ENCODE peak calls at places on chromosomes 12 and 14, in four cellular contexts. One of them, this sample, is unnamed.

GRCh38 chr12:54680374-54680773 is 32.2 kb upstream of the DCD start:
- DNase-seq in GM06990: no peak
- DNase-seq in upper lobe of right lung: no peak
- DNase-seq in EH: peak; percentile 11
- DNase-seq in this sample: no peak

GRCh38 chr12:51323966-51324895 is at the start of gene BIN2:
- DNase-seq in GM06990: peak; percentile 91
- DNase-seq in upper lobe of right lung: peak; percentile 87
- DNase-seq in EH: no peak
- DNase-seq in this sample: no peak

GRCh38 chr12:106149096-106149784 is 10.5 kb upstream of the NUAK1 start:
- DNase-seq in GM06990: no peak
- DNase-seq in upper lobe of right lung: no peak
- DNase-seq in EH: peak; percentile 42
- DNase-seq in this sample: no peak

GRCh38 chr12:3042394-3042793 is 34.8 kb upstream of the TSPAN9 start:
- DNase-seq in GM06990: no peak
- DNase-seq in upper lobe of right lung: no peak
- DNase-seq in EH: no peak
- DNase-seq in this sample: no peak

GRCh38 chr12:121799175-121799841 is 4.5 kb upstream of the SETD1B start:
- DNase-seq in GM06990: no peak
- DNase-seq in upper lobe of right lung: peak; percentile 84
- DNase-seq in EH: peak; percentile 93
- DNase-seq in this sample: peak; percentile 86

GRCh38 chr14:105089746-105090492 is 24.7 kb upstream of the GPR132 start:
- DNase-seq in GM06990: no peak
- DNase-seq in upper lobe of right lung: peak; percentile 64
- DNase-seq in EH: no peak
- DNase-seq in this sample: no peak

GRCh38 chr14:89750206-89750867 is 204.2 kb downstream of the EFCAB11 start:
- DNase-seq in GM06990: no peak
- DNase-seq in upper lobe of right lung: no peak
- DNase-seq in EH: no peak
- DNase-seq in this sample: no peak

GRCh38 chr12:42240131-42240750 is 2.2 kb upstream of the YAF2 start:
- DNase-seq in GM06990: no peak
- DNase-seq in upper lobe of right lung: no peak
- DNase-seq in EH: no peak
- DNase-seq in this sample: no peak

GRCh38 chr12:23674064-23674463 is 275.4 kb downstream of the SOX5 start:
- DNase-seq in GM06990: no peak
- DNase-seq in upper lobe of right lung: no peak
- DNase-seq in EH: no peak
- DNase-seq in this sample: no peak

GRCh38 chr14:26138764-26139445 is 458.9 kb downstream of the NOVA1 start:
- DNase-seq in GM06990: no peak
- DNase-seq in upper lobe of right lung: no peak
- DNase-seq in EH: no peak
- DNase-seq in this sample: peak; percentile 4

GRCh38 chr12:43294881-43295280 is 257.1 kb downstream of the ADAMTS20 start:
- DNase-seq in GM06990: no peak
- DNase-seq in upper lobe of right lung: no peak
- DNase-seq in EH: no peak
- DNase-seq in this sample: peak; percentile 58

GRCh38 chr12:115070313-115070712 is 386.3 kb upstream of the TBX3 start:
- DNase-seq in GM06990: no peak
- DNase-seq in upper lobe of right lung: no peak
- DNase-seq in EH: no peak
- DNase-seq in this sample: no peak

GRCh38 chr14:96204151-96205058 is at the start of gene BDKRB2:
- DNase-seq in GM06990: no peak
- DNase-seq in upper lobe of right lung: peak; percentile 82
- DNase-seq in EH: peak; percentile 89
- DNase-seq in this sample: peak; percentile 73

GRCh38 chr14:51449666-51450061 is 202.0 kb upstream of the FRMD6 start:
- DNase-seq in GM06990: no peak
- DNase-seq in upper lobe of right lung: no peak
- DNase-seq in EH: no peak
- DNase-seq in this sample: no peak

GRCh38 chr12:3885179-3886094 is 12.2 kb upstream of the PARP11 start:
- DNase-seq in GM06990: no peak
- DNase-seq in upper lobe of right lung: no peak
- DNase-seq in EH: peak; percentile 50
- DNase-seq in this sample: peak; percentile 6

GRCh38 chr12:114400925-114401324 is 5.0 kb downstream of the TBX5 start:
- DNase-seq in GM06990: no peak
- DNase-seq in upper lobe of right lung: no peak
- DNase-seq in EH: peak; percentile 94
- DNase-seq in this sample: no peak

GRCh38 chr12:104446646-104447415 is 9.9 kb upstream of the CHST11 start:
- DNase-seq in GM06990: no peak
- DNase-seq in upper lobe of right lung: no peak
- DNase-seq in EH: no peak
- DNase-seq in this sample: no peak

GRCh38 chr14:50946234-50946935 is 2.1 kb upstream of the PYGL start:
- DNase-seq in GM06990: no peak
- DNase-seq in upper lobe of right lung: no peak
- DNase-seq in EH: no peak
- DNase-seq in this sample: no peak

GRCh38 chr14:82029038-82029437 is 495.4 kb upstream of the SEL1L start:
- DNase-seq in GM06990: no peak
- DNase-seq in upper lobe of right lung: no peak
- DNase-seq in EH: no peak
- DNase-seq in this sample: no peak

GRCh38 chr12:34396006-34396860 is 373.9 kb downstream of the ALG10 start:
- DNase-seq in GM06990: no peak
- DNase-seq in upper lobe of right lung: peak; percentile 55
- DNase-seq in EH: no peak
- DNase-seq in this sample: no peak

GRCh38 chr12:89960011-89960507 is 251.4 kb upstream of the ATP2B1 start:
- DNase-seq in GM06990: peak; percentile 44
- DNase-seq in upper lobe of right lung: no peak
- DNase-seq in EH: peak; percentile 24
- DNase-seq in this sample: peak; percentile 34

GRCh38 chr14:68978550-68978911 is 571 bp downstream of the ACTN1 start:
- DNase-seq in GM06990: no peak
- DNase-seq in upper lobe of right lung: peak; percentile 91
- DNase-seq in EH: peak; percentile 64
- DNase-seq in this sample: no peak

GRCh38 chr12:34361721-34362316 is 339.5 kb downstream of the ALG10 start:
- DNase-seq in GM06990: no peak
- DNase-seq in upper lobe of right lung: no peak
- DNase-seq in EH: no peak
- DNase-seq in this sample: no peak

GRCh38 chr12:24947541-24948451 is 1.1 kb downstream of the BCAT1 start:
- DNase-seq in GM06990: no peak
- DNase-seq in upper lobe of right lung: no peak
- DNase-seq in EH: peak; percentile 16
- DNase-seq in this sample: no peak

GRCh38 chr14:39843881-39844280 is 411.6 kb upstream of the FBXO33 start:
- DNase-seq in GM06990: no peak
- DNase-seq in upper lobe of right lung: no peak
- DNase-seq in EH: no peak
- DNase-seq in this sample: no peak

GRCh38 chr12:99809921-99810320 is 162.4 kb downstream of the GARIN6 start:
- DNase-seq in GM06990: no peak
- DNase-seq in upper lobe of right lung: no peak
- DNase-seq in EH: no peak
- DNase-seq in this sample: no peak

GRCh38 chr14:94961761-94962575 is 192.1 kb upstream of the GSC start:
- DNase-seq in GM06990: no peak
- DNase-seq in upper lobe of right lung: no peak
- DNase-seq in EH: no peak
- DNase-seq in this sample: no peak

GRCh38 chr12:29131539-29131938 is 17.5 kb upstream of the FAR2 start:
- DNase-seq in GM06990: no peak
- DNase-seq in upper lobe of right lung: no peak
- DNase-seq in EH: peak; percentile 74
- DNase-seq in this sample: no peak

GRCh38 chr14:89283327-89284060 is 133.5 kb downstream of the FOXN3 start:
- DNase-seq in GM06990: no peak
- DNase-seq in upper lobe of right lung: no peak
- DNase-seq in EH: no peak
- DNase-seq in this sample: no peak

GRCh38 chr14:24834951-24835350 is 201.0 kb upstream of the GZMB start:
- DNase-seq in GM06990: no peak
- DNase-seq in upper lobe of right lung: no peak
- DNase-seq in EH: no peak
- DNase-seq in this sample: no peak

GRCh38 chr12:20404576-20405346 is 36.4 kb downstream of the PDE3A start:
- DNase-seq in GM06990: no peak
- DNase-seq in upper lobe of right lung: no peak
- DNase-seq in EH: peak; percentile 41
- DNase-seq in this sample: no peak

GRCh38 chr12:29035112-29035511 is 114.0 kb upstream of the FAR2 start:
- DNase-seq in GM06990: no peak
- DNase-seq in upper lobe of right lung: no peak
- DNase-seq in EH: no peak
- DNase-seq in this sample: no peak

GRCh38 chr12:109111775-109112491 is 4.5 kb upstream of the ACACB start:
- DNase-seq in GM06990: no peak
- DNase-seq in upper lobe of right lung: peak; percentile 74
- DNase-seq in EH: peak; percentile 60
- DNase-seq in this sample: peak; percentile 24

GRCh38 chr12:130715996-130716917 is at the start of gene RIMBP2:
- DNase-seq in GM06990: peak; percentile 19
- DNase-seq in upper lobe of right lung: no peak
- DNase-seq in EH: peak; percentile 3
- DNase-seq in this sample: peak; percentile 34

GRCh38 chr14:19878029-19878642 is 3.2 kb downstream of the OR4K2 start:
- DNase-seq in GM06990: no peak
- DNase-seq in upper lobe of right lung: no peak
- DNase-seq in EH: peak; percentile 2
- DNase-seq in this sample: no peak

This sample was measured in astrocyte.